ENCODE peak calls at places on chromosomes 13 and 19, in six cellular contexts. O is breast epithelium, L is A549, A is fibroblast of pulmonary artery, F is gastrocnemius medialis, N is thoracic aorta. Y is an unnamed sample.

GRCh38 chr13:79440958-79441553 is 35.0 kb upstream of the RBM26 start:
- DNase-seq in O (no peak), L (no peak), A (no peak), F (no peak), N (no peak), Y (no peak)

GRCh38 chr19:2089001-2089711 is 7.0 kb downstream of the MOB3A start:
- DNase-seq in O (peak; percentile 65), L (no peak), A (peak; percentile 24), F (no peak), N (no peak), Y (no peak)

GRCh38 chr13:51826606-51827005 is 18.4 kb downstream of the TMEM272 start:
- DNase-seq in O (peak; percentile 71), L (no peak), A (peak; percentile 31), F (no peak), N (no peak), Y (no peak)

GRCh38 chr19:2099937-2100718 is 3.4 kb downstream of the IZUMO4 start:
- DNase-seq in O (no peak), L (no peak), A (no peak), F (no peak), N (no peak), Y (no peak)

GRCh38 chr19:49340069-49340864 is 5.1 kb downstream of the CD37 start:
- DNase-seq in O (peak; percentile 32), L (no peak), A (no peak), F (no peak), N (peak; percentile 36), Y (no peak)

GRCh38 chr13:101149735-101150380 is 266.4 kb downstream of the NALCN start:
- DNase-seq in O (no peak), L (peak; percentile 13), A (peak; percentile 60), F (no peak), N (no peak), Y (no peak)

GRCh38 chr13:112781881-112782361 is 92.1 kb downstream of the ATP11A start:
- DNase-seq in O (no peak), L (no peak), A (peak; percentile 10), F (no peak), N (no peak), Y (no peak)

GRCh38 chr13:103883152-103883551 is 816.9 kb upstream of the SLC10A2 start:
- DNase-seq in O (peak; percentile 87), L (peak; percentile 79), A (peak; percentile 95), F (peak; percentile 73), N (peak; percentile 31), Y (peak; percentile 46)

GRCh38 chr13:44801990-44802389 is 187.3 kb downstream of the NUFIP1 start:
- DNase-seq in O (no peak), L (peak; percentile 25), A (peak; percentile 84), F (no peak), N (no peak), Y (peak; percentile 27)

DNA sequence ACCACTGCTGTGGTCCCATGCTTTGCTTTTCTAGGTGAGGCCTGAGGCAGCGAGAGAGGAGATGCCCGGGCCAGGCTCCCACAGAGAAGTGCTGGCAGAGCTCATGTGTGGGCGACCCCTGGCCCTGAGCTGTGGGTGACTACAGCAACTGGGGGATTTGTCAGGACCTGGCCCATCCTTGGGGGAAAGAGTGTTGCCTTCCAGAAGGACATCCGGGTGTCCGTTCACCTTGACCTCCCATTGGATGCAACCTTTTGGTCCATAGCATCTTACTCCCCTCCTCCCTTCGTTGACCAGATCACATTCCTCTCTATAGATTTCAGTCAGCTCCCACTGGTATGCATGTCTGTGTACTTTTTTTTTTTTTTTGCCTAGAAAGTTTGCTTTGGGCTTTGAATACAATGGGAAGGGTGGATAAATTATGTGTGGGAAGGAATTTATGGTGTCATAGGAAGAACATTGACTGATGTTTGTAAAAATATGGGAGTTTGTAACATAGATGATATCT is 84.2 kb upstream of the RNF113B start:
- DNase-seq in O (no peak), L (no peak), A (no peak), F (no peak), N (no peak), Y (no peak)
- TF ChIP-seq CTCF in O (no peak), L (no peak), A (no peak), F (no peak), N (no peak), Y (no peak)

DNA sequence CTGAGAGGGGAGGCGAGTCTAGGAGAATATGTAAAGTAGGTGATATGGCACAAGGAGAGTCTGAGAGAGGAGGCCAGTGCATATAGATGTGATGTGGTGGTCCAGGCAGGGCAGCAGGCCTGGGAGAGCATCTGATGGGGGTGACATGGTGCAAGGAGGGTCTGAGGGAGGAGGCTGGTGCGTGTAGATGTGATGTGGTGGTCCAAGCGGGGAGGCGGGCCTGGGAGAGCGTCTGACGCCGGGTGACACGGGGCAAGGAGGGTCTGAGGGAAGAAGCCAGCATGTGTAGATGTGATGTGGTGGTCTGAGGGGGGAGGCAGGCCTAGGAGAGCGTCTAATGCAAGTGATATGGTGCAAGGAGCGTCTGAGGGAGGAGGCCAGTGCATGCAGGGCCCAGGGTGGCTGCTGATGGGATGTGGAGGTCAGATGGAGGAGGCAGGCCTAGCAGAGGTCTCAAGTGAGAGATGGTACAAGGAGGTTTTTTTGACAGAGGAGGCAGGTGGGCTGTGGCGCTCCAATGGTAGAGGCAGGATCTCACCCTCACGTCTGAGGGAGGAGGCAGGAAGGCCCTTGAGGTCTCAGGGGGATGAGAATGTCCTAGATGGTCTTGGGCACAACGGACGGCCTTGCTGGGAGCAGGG is 16.2 kb downstream of the NFIC start:
- DNase-seq in O (no peak), L (no peak), A (no peak), F (no peak), N (no peak), Y (no peak)
- TF ChIP-seq CTCF in O (no peak), L (no peak), A (no peak), F (no peak), N (no peak), Y (no peak)

GRCh38 chr19:47853003-47853402 is 6.0 kb upstream of the TPRX2 start:
- DNase-seq in O (peak; percentile 31), L (no peak), A (no peak), F (no peak), N (no peak), Y (no peak)
- TF ChIP-seq CTCF in O (no peak), L (no peak), A (no peak), F (no peak), N (no peak), Y (no peak)

DNA sequence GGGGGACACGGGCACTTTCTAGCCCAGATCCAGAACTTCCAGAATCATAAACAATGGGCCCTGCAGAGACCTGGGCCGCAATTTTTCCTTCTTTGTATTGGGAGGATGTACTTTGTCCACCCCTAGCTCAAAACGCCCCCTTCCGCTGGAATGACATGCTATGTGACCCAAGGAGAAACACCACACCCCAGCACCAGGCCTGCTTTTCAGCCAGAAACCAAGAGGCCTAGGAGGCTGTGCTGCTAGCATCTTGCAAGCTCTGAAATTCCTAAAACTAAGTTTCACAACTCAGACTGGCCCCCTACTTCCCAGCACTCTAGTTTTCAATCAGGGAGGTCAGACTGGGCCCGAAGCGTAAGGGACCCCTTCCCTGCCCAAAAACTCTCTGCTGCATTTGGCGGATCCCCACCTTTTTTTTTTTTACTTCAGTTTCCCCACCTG is 538 bp downstream of the LSM4 start:
- DNase-seq in O (no peak), L (peak; percentile 74), A (peak; percentile 55), F (no peak), N (no peak), Y (no peak)
- TF ChIP-seq CTCF in O (no peak), L (peak; percentile 26), A (peak; percentile 8), F (no peak), N (no peak), Y (peak; percentile 41)

DNA sequence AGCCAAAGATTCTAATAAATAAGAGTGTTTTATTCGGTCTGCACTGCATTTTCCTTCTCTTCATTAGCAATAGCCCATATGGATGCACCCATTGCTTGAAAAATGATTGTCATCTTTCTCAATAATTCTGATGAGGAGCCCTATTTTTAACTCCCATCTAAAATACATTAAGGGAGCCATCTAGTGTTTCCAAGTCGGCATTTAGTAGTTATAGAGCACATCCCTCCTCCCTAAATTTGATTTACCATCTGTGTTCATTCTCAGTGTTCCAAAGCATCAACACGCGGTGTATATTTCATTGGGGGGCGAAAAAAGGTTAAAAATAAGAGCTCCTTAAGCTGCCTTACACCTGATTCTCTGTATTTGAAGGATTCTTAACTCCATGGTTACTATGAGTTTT is 119.2 kb upstream of the IPO5 start:
- DNase-seq in O (no peak), L (no peak), A (no peak), F (no peak), N (no peak), Y (no peak)
- TF ChIP-seq CTCF in O (no peak), L (no peak), A (no peak), F (no peak), N (no peak), Y (peak; percentile 2)

GRCh38 chr19:29085630-29086029 is 127.3 kb downstream of the UQCRFS1 start:
- DNase-seq in O (no peak), L (no peak), A (no peak), F (no peak), N (no peak), Y (no peak)

GRCh38 chr19:29083863-29084262 is 129.1 kb downstream of the UQCRFS1 start:
- DNase-seq in O (no peak), L (no peak), A (no peak), F (no peak), N (no peak), Y (no peak)

GRCh38 chr19:29086646-29087045 is 126.3 kb downstream of the UQCRFS1 start:
- DNase-seq in O (no peak), L (no peak), A (no peak), F (no peak), N (no peak), Y (no peak)

GRCh38 chr19:29086182-29086581 is 126.8 kb downstream of the UQCRFS1 start:
- DNase-seq in O (no peak), L (no peak), A (no peak), F (no peak), N (no peak), Y (no peak)

GRCh38 chr19:29084266-29084665 is 128.7 kb downstream of the UQCRFS1 start:
- DNase-seq in O (no peak), L (peak; percentile 57), A (no peak), F (no peak), N (no peak), Y (peak; percentile 4)
- TF ChIP-seq CTCF in O (no peak), L (peak; percentile 24), A (no peak), F (peak; percentile 11), N (no peak), Y (peak; percentile 70)

GRCh38 chr19:52297601-52298358 is 811 bp downstream of the ZNF480 start:
- DNase-seq in O (no peak), L (no peak), A (peak; percentile 7), F (no peak), N (no peak), Y (no peak)

GRCh38 chr19:52296400-52296772 is 583 bp upstream of the ZNF480 start:
- DNase-seq in O (no peak), L (peak; percentile 29), A (no peak), F (no peak), N (no peak), Y (no peak)

GRCh38 chr19:52291781-52292180 is 5.2 kb upstream of the ZNF480 start:
- DNase-seq in O (no peak), L (no peak), A (no peak), F (no peak), N (no peak), Y (no peak)

GRCh38 chr19:52296773-52297600 is at the start of gene ZNF480:
- DNase-seq in O (peak; percentile 53), L (peak; percentile 82), A (peak; percentile 77), F (peak; percentile 58), N (peak; percentile 42), Y (peak; percentile 13)
- TF ChIP-seq CTCF in O (no peak), L (no peak), A (peak; percentile 8), F (no peak), N (no peak), Y (peak; percentile 34)

GRCh38 chr13:26037302-26037701 is 14.5 kb downstream of the SHISA2 start:
- DNase-seq in O (no peak), L (peak; percentile 19), A (no peak), F (no peak), N (no peak), Y (no peak)
- TF ChIP-seq CTCF in O (no peak), L (peak; percentile 11), A (peak; percentile 43), F (peak; percentile 58), N (no peak), Y (peak; percentile 42)